ENCODE peak calls at places on chromosome 6, in six cellular contexts. One of them, this sample, is unnamed.

GRCh38 chr6:73691512-73691911 is 4.5 kb upstream of the CD109 start:
- DNase-seq in NCI-H460: no peak
- DNase-seq in hepatic stellate cell: no peak
- DNase-seq in colonic mucosa: no peak
- DNase-seq in stimulated activated CD4-positive, alpha-beta T cell treated with anti-CD3 and anti-CD28 coated beads, Interleukin-2, amount 100 ng/mL, for 4 hours: no peak
- DNase-seq in cardiac muscle cell: no peak
- DNase-seq in this sample: no peak

GRCh38 chr6:90458353-90459224 is 128.3 kb downstream of the MAP3K7 start:
- DNase-seq in NCI-H460: no peak
- DNase-seq in hepatic stellate cell: no peak
- DNase-seq in stimulated activated CD4-positive, alpha-beta T cell treated with anti-CD3 and anti-CD28 coated beads, Interleukin-2, amount 100 ng/mL, for 4 hours: peak
- DNase-seq in cardiac muscle cell: no peak
- DNase-seq in colonic mucosa: no peak
- DNase-seq in this sample: no peak

GRCh38 chr6:108174371-108175175 is 8.8 kb downstream of the NR2E1 start:
- DNase-seq in colonic mucosa: no peak
- DNase-seq in cardiac muscle cell: peak
- DNase-seq in stimulated activated CD4-positive, alpha-beta T cell treated with anti-CD3 and anti-CD28 coated beads, Interleukin-2, amount 100 ng/mL, for 4 hours: no peak
- DNase-seq in NCI-H460: no peak
- DNase-seq in hepatic stellate cell: peak
- DNase-seq in this sample: no peak

GRCh38 chr6:56541736-56542366 is 100.8 kb downstream of the DST start:
- DNase-seq in colonic mucosa: no peak
- DNase-seq in cardiac muscle cell: no peak
- DNase-seq in hepatic stellate cell: no peak
- DNase-seq in stimulated activated CD4-positive, alpha-beta T cell treated with anti-CD3 and anti-CD28 coated beads, Interleukin-2, amount 100 ng/mL, for 4 hours: no peak
- DNase-seq in NCI-H460: no peak
- DNase-seq in this sample: peak

GRCh38 chr6:31797607-31798006 is 2.1 kb upstream of the VARS1 start:
- DNase-seq in NCI-H460: no peak
- DNase-seq in stimulated activated CD4-positive, alpha-beta T cell treated with anti-CD3 and anti-CD28 coated beads, Interleukin-2, amount 100 ng/mL, for 4 hours: no peak
- DNase-seq in cardiac muscle cell: no peak
- DNase-seq in colonic mucosa: no peak
- DNase-seq in hepatic stellate cell: no peak
- DNase-seq in this sample: no peak

GRCh38 chr6:46032112-46032998 is 16.7 kb upstream of the CLIC5 start:
- DNase-seq in NCI-H460: no peak
- DNase-seq in cardiac muscle cell: no peak
- DNase-seq in stimulated activated CD4-positive, alpha-beta T cell treated with anti-CD3 and anti-CD28 coated beads, Interleukin-2, amount 100 ng/mL, for 4 hours: no peak
- DNase-seq in colonic mucosa: no peak
- DNase-seq in hepatic stellate cell: no peak
- DNase-seq in this sample: no peak

GRCh38 chr6:18025591-18025990 is 38.2 kb upstream of the KIF13A start:
- DNase-seq in stimulated activated CD4-positive, alpha-beta T cell treated with anti-CD3 and anti-CD28 coated beads, Interleukin-2, amount 100 ng/mL, for 4 hours: no peak
- DNase-seq in colonic mucosa: no peak
- DNase-seq in NCI-H460: no peak
- DNase-seq in cardiac muscle cell: no peak
- DNase-seq in hepatic stellate cell: no peak
- DNase-seq in this sample: no peak

GRCh38 chr6:113762611-113763010 is 94.5 kb upstream of the MARCKS start:
- DNase-seq in NCI-H460: no peak
- DNase-seq in cardiac muscle cell: no peak
- DNase-seq in stimulated activated CD4-positive, alpha-beta T cell treated with anti-CD3 and anti-CD28 coated beads, Interleukin-2, amount 100 ng/mL, for 4 hours: no peak
- DNase-seq in colonic mucosa: no peak
- DNase-seq in hepatic stellate cell: no peak
- DNase-seq in this sample: no peak

GRCh38 chr6:147538821-147539220 is 30.3 kb downstream of the SAMD5 start:
- DNase-seq in NCI-H460: no peak
- DNase-seq in stimulated activated CD4-positive, alpha-beta T cell treated with anti-CD3 and anti-CD28 coated beads, Interleukin-2, amount 100 ng/mL, for 4 hours: no peak
- DNase-seq in colonic mucosa: no peak
- DNase-seq in cardiac muscle cell: no peak
- DNase-seq in hepatic stellate cell: no peak
- DNase-seq in this sample: no peak

GRCh38 chr6:53413326-53413725 is 64.6 kb upstream of the ELOVL5 start:
- DNase-seq in colonic mucosa: no peak
- DNase-seq in NCI-H460: no peak
- DNase-seq in cardiac muscle cell: no peak
- DNase-seq in hepatic stellate cell: no peak
- DNase-seq in stimulated activated CD4-positive, alpha-beta T cell treated with anti-CD3 and anti-CD28 coated beads, Interleukin-2, amount 100 ng/mL, for 4 hours: no peak
- DNase-seq in this sample: no peak

GRCh38 chr6:37409501-37409900 is 23.5 kb upstream of the CMTR1 start:
- DNase-seq in stimulated activated CD4-positive, alpha-beta T cell treated with anti-CD3 and anti-CD28 coated beads, Interleukin-2, amount 100 ng/mL, for 4 hours: no peak
- DNase-seq in NCI-H460: no peak
- DNase-seq in colonic mucosa: no peak
- DNase-seq in cardiac muscle cell: no peak
- DNase-seq in hepatic stellate cell: no peak
- DNase-seq in this sample: no peak

GRCh38 chr6:84641076-84641475 is 123.3 kb downstream of the TBX18 start:
- DNase-seq in hepatic stellate cell: no peak
- DNase-seq in NCI-H460: no peak
- DNase-seq in stimulated activated CD4-positive, alpha-beta T cell treated with anti-CD3 and anti-CD28 coated beads, Interleukin-2, amount 100 ng/mL, for 4 hours: no peak
- DNase-seq in cardiac muscle cell: no peak
- DNase-seq in colonic mucosa: no peak
- DNase-seq in this sample: no peak

GRCh38 chr6:157859775-157860504 is 36.9 kb downstream of the SNX9 start:
- DNase-seq in colonic mucosa: no peak
- DNase-seq in hepatic stellate cell: no peak
- DNase-seq in NCI-H460: no peak
- DNase-seq in stimulated activated CD4-positive, alpha-beta T cell treated with anti-CD3 and anti-CD28 coated beads, Interleukin-2, amount 100 ng/mL, for 4 hours: no peak
- DNase-seq in cardiac muscle cell: no peak
- DNase-seq in this sample: no peak

GRCh38 chr6:42978487-42978792 is 541 bp downstream of the PEX6 start:
- DNase-seq in cardiac muscle cell: no peak
- DNase-seq in NCI-H460: no peak
- DNase-seq in stimulated activated CD4-positive, alpha-beta T cell treated with anti-CD3 and anti-CD28 coated beads, Interleukin-2, amount 100 ng/mL, for 4 hours: no peak
- DNase-seq in hepatic stellate cell: peak
- DNase-seq in colonic mucosa: peak
- DNase-seq in this sample: no peak

GRCh38 chr6:20955751-20956150 is 421.5 kb downstream of the CDKAL1 start:
- DNase-seq in NCI-H460: no peak
- DNase-seq in hepatic stellate cell: no peak
- DNase-seq in cardiac muscle cell: no peak
- DNase-seq in colonic mucosa: no peak
- DNase-seq in stimulated activated CD4-positive, alpha-beta T cell treated with anti-CD3 and anti-CD28 coated beads, Interleukin-2, amount 100 ng/mL, for 4 hours: no peak
- DNase-seq in this sample: no peak

GRCh38 chr6:36349240-36349639 is 12.6 kb upstream of the BNIP5 start:
- DNase-seq in hepatic stellate cell: no peak
- DNase-seq in stimulated activated CD4-positive, alpha-beta T cell treated with anti-CD3 and anti-CD28 coated beads, Interleukin-2, amount 100 ng/mL, for 4 hours: no peak
- DNase-seq in cardiac muscle cell: no peak
- DNase-seq in NCI-H460: no peak
- DNase-seq in colonic mucosa: peak
- DNase-seq in this sample: peak

GRCh38 chr6:136726837-136727557 is 65.3 kb downstream of the MAP3K5 start:
- DNase-seq in hepatic stellate cell: no peak
- DNase-seq in stimulated activated CD4-positive, alpha-beta T cell treated with anti-CD3 and anti-CD28 coated beads, Interleukin-2, amount 100 ng/mL, for 4 hours: no peak
- DNase-seq in NCI-H460: no peak
- DNase-seq in colonic mucosa: no peak
- DNase-seq in cardiac muscle cell: no peak
- DNase-seq in this sample: no peak

GRCh38 chr6:98777762-98778161 is 56.6 kb upstream of the POU3F2 start:
- DNase-seq in cardiac muscle cell: no peak
- DNase-seq in NCI-H460: no peak
- DNase-seq in stimulated activated CD4-positive, alpha-beta T cell treated with anti-CD3 and anti-CD28 coated beads, Interleukin-2, amount 100 ng/mL, for 4 hours: no peak
- DNase-seq in colonic mucosa: no peak
- DNase-seq in hepatic stellate cell: no peak
- DNase-seq in this sample: no peak

GRCh38 chr6:109237986-109238329 is 142.7 kb downstream of the CEP57L1 start:
- DNase-seq in NCI-H460: no peak
- DNase-seq in hepatic stellate cell: no peak
- DNase-seq in cardiac muscle cell: no peak
- DNase-seq in colonic mucosa: no peak
- DNase-seq in stimulated activated CD4-positive, alpha-beta T cell treated with anti-CD3 and anti-CD28 coated beads, Interleukin-2, amount 100 ng/mL, for 4 hours: no peak
- DNase-seq in this sample: no peak

GRCh38 chr6:2783188-2783957 is 18.2 kb downstream of the WRNIP1 start:
- DNase-seq in colonic mucosa: peak
- DNase-seq in stimulated activated CD4-positive, alpha-beta T cell treated with anti-CD3 and anti-CD28 coated beads, Interleukin-2, amount 100 ng/mL, for 4 hours: no peak
- DNase-seq in hepatic stellate cell: no peak
- DNase-seq in NCI-H460: no peak
- DNase-seq in cardiac muscle cell: no peak
- DNase-seq in this sample: no peak

GRCh38 chr6:18122128-18123093 is at the start of gene NHLRC1:
- DNase-seq in cardiac muscle cell: peak
- DNase-seq in colonic mucosa: peak
- DNase-seq in stimulated activated CD4-positive, alpha-beta T cell treated with anti-CD3 and anti-CD28 coated beads, Interleukin-2, amount 100 ng/mL, for 4 hours: peak
- DNase-seq in NCI-H460: peak
- DNase-seq in hepatic stellate cell: peak
- DNase-seq in this sample: peak

GRCh38 chr6:166465671-166466087 is 82.9 kb upstream of the MPC1 start:
- DNase-seq in NCI-H460: no peak
- DNase-seq in cardiac muscle cell: no peak
- DNase-seq in colonic mucosa: no peak
- DNase-seq in hepatic stellate cell: peak
- DNase-seq in stimulated activated CD4-positive, alpha-beta T cell treated with anti-CD3 and anti-CD28 coated beads, Interleukin-2, amount 100 ng/mL, for 4 hours: no peak
- DNase-seq in this sample: no peak

GRCh38 chr6:115870464-115870863 is 190.2 kb downstream of the FRK start:
- DNase-seq in hepatic stellate cell: no peak
- DNase-seq in colonic mucosa: no peak
- DNase-seq in NCI-H460: no peak
- DNase-seq in cardiac muscle cell: no peak
- DNase-seq in stimulated activated CD4-positive, alpha-beta T cell treated with anti-CD3 and anti-CD28 coated beads, Interleukin-2, amount 100 ng/mL, for 4 hours: no peak
- DNase-seq in this sample: no peak

GRCh38 chr6:40740518-40740917 is 153.4 kb upstream of the LRFN2 start:
- DNase-seq in NCI-H460: no peak
- DNase-seq in hepatic stellate cell: no peak
- DNase-seq in colonic mucosa: no peak
- DNase-seq in cardiac muscle cell: no peak
- DNase-seq in stimulated activated CD4-positive, alpha-beta T cell treated with anti-CD3 and anti-CD28 coated beads, Interleukin-2, amount 100 ng/mL, for 4 hours: no peak
- DNase-seq in this sample: no peak

GRCh38 chr6:134436281-134436815 is 118.4 kb upstream of the SGK1 start:
- DNase-seq in NCI-H460: peak
- DNase-seq in stimulated activated CD4-positive, alpha-beta T cell treated with anti-CD3 and anti-CD28 coated beads, Interleukin-2, amount 100 ng/mL, for 4 hours: peak
- DNase-seq in hepatic stellate cell: peak
- DNase-seq in cardiac muscle cell: no peak
- DNase-seq in colonic mucosa: no peak
- DNase-seq in this sample: no peak

GRCh38 chr6:140138311-140138994 is 764.0 kb upstream of the CITED2 start:
- DNase-seq in cardiac muscle cell: peak
- DNase-seq in NCI-H460: no peak
- DNase-seq in colonic mucosa: no peak
- DNase-seq in stimulated activated CD4-positive, alpha-beta T cell treated with anti-CD3 and anti-CD28 coated beads, Interleukin-2, amount 100 ng/mL, for 4 hours: no peak
- DNase-seq in hepatic stellate cell: no peak
- DNase-seq in this sample: no peak

GRCh38 chr6:16067568-16067967 is 61.3 kb upstream of the MYLIP start:
- DNase-seq in hepatic stellate cell: no peak
- DNase-seq in cardiac muscle cell: no peak
- DNase-seq in stimulated activated CD4-positive, alpha-beta T cell treated with anti-CD3 and anti-CD28 coated beads, Interleukin-2, amount 100 ng/mL, for 4 hours: no peak
- DNase-seq in colonic mucosa: no peak
- DNase-seq in NCI-H460: no peak
- DNase-seq in this sample: no peak

GRCh38 chr6:139081485-139081884 is 52.9 kb downstream of the ABRACL start:
- DNase-seq in NCI-H460: no peak
- DNase-seq in cardiac muscle cell: no peak
- DNase-seq in stimulated activated CD4-positive, alpha-beta T cell treated with anti-CD3 and anti-CD28 coated beads, Interleukin-2, amount 100 ng/mL, for 4 hours: no peak
- DNase-seq in hepatic stellate cell: no peak
- DNase-seq in colonic mucosa: no peak
- DNase-seq in this sample: no peak

GRCh38 chr6:11983306-11983705 is 28.8 kb upstream of the HIVEP1 start:
- DNase-seq in cardiac muscle cell: no peak
- DNase-seq in NCI-H460: no peak
- DNase-seq in colonic mucosa: no peak
- DNase-seq in hepatic stellate cell: no peak
- DNase-seq in stimulated activated CD4-positive, alpha-beta T cell treated with anti-CD3 and anti-CD28 coated beads, Interleukin-2, amount 100 ng/mL, for 4 hours: no peak
- DNase-seq in this sample: no peak

GRCh38 chr6:88358846-88359245 is 192.7 kb upstream of the CNR1 start:
- DNase-seq in hepatic stellate cell: no peak
- DNase-seq in colonic mucosa: no peak
- DNase-seq in NCI-H460: no peak
- DNase-seq in cardiac muscle cell: no peak
- DNase-seq in stimulated activated CD4-positive, alpha-beta T cell treated with anti-CD3 and anti-CD28 coated beads, Interleukin-2, amount 100 ng/mL, for 4 hours: no peak
- DNase-seq in this sample: no peak

GRCh38 chr6:328184-328670 is 35.9 kb downstream of the DUSP22 start:
- DNase-seq in colonic mucosa: peak
- DNase-seq in NCI-H460: peak
- DNase-seq in cardiac muscle cell: no peak
- DNase-seq in stimulated activated CD4-positive, alpha-beta T cell treated with anti-CD3 and anti-CD28 coated beads, Interleukin-2, amount 100 ng/mL, for 4 hours: no peak
- DNase-seq in hepatic stellate cell: peak
- DNase-seq in this sample: no peak

GRCh38 chr6:155142902-155143609 is 120.8 kb upstream of the CLDN20 start:
- DNase-seq in cardiac muscle cell: no peak
- DNase-seq in hepatic stellate cell: no peak
- DNase-seq in colonic mucosa: no peak
- DNase-seq in stimulated activated CD4-positive, alpha-beta T cell treated with anti-CD3 and anti-CD28 coated beads, Interleukin-2, amount 100 ng/mL, for 4 hours: no peak
- DNase-seq in NCI-H460: no peak
- DNase-seq in this sample: no peak

GRCh38 chr6:70254784-70255183 is 48.1 kb downstream of the COL9A1 start:
- DNase-seq in stimulated activated CD4-positive, alpha-beta T cell treated with anti-CD3 and anti-CD28 coated beads, Interleukin-2, amount 100 ng/mL, for 4 hours: no peak
- DNase-seq in NCI-H460: no peak
- DNase-seq in colonic mucosa: no peak
- DNase-seq in cardiac muscle cell: no peak
- DNase-seq in hepatic stellate cell: no peak
- DNase-seq in this sample: no peak

GRCh38 chr6:20366082-20366834 is 35.4 kb upstream of the E2F3 start:
- DNase-seq in NCI-H460: no peak
- DNase-seq in colonic mucosa: no peak
- DNase-seq in hepatic stellate cell: no peak
- DNase-seq in stimulated activated CD4-positive, alpha-beta T cell treated with anti-CD3 and anti-CD28 coated beads, Interleukin-2, amount 100 ng/mL, for 4 hours: peak
- DNase-seq in cardiac muscle cell: no peak
- DNase-seq in this sample: no peak

GRCh38 chr6:16473184-16473907 is 235.0 kb downstream of the GMPR start:
- DNase-seq in hepatic stellate cell: no peak
- DNase-seq in NCI-H460: no peak
- DNase-seq in colonic mucosa: no peak
- DNase-seq in stimulated activated CD4-positive, alpha-beta T cell treated with anti-CD3 and anti-CD28 coated beads, Interleukin-2, amount 100 ng/mL, for 4 hours: no peak
- DNase-seq in cardiac muscle cell: no peak
- DNase-seq in this sample: no peak

GRCh38 chr6:158571826-158572652 is 12.1 kb downstream of the TMEM181 start:
- DNase-seq in cardiac muscle cell: no peak
- DNase-seq in colonic mucosa: peak
- DNase-seq in hepatic stellate cell: no peak
- DNase-seq in stimulated activated CD4-positive, alpha-beta T cell treated with anti-CD3 and anti-CD28 coated beads, Interleukin-2, amount 100 ng/mL, for 4 hours: no peak
- DNase-seq in NCI-H460: no peak
- DNase-seq in this sample: no peak

GRCh38 chr6:135935951-135936601 is 84.6 kb downstream of the PDE7B start:
- DNase-seq in NCI-H460: no peak
- DNase-seq in colonic mucosa: no peak
- DNase-seq in cardiac muscle cell: no peak
- DNase-seq in stimulated activated CD4-positive, alpha-beta T cell treated with anti-CD3 and anti-CD28 coated beads, Interleukin-2, amount 100 ng/mL, for 4 hours: no peak
- DNase-seq in hepatic stellate cell: no peak
- DNase-seq in this sample: peak

GRCh38 chr6:43434441-43434840 is 7.1 kb downstream of the ABCC10 start:
- DNase-seq in NCI-H460: no peak
- DNase-seq in hepatic stellate cell: no peak
- DNase-seq in colonic mucosa: no peak
- DNase-seq in cardiac muscle cell: no peak
- DNase-seq in stimulated activated CD4-positive, alpha-beta T cell treated with anti-CD3 and anti-CD28 coated beads, Interleukin-2, amount 100 ng/mL, for 4 hours: no peak
- DNase-seq in this sample: no peak

GRCh38 chr6:39137235-39137634 is 22.2 kb upstream of the SAYSD1 start:
- DNase-seq in stimulated activated CD4-positive, alpha-beta T cell treated with anti-CD3 and anti-CD28 coated beads, Interleukin-2, amount 100 ng/mL, for 4 hours: no peak
- DNase-seq in colonic mucosa: peak
- DNase-seq in cardiac muscle cell: peak
- DNase-seq in hepatic stellate cell: no peak
- DNase-seq in NCI-H460: peak
- DNase-seq in this sample: no peak

GRCh38 chr6:144223686-144224085 is 61.4 kb upstream of the UTRN start:
- DNase-seq in NCI-H460: no peak
- DNase-seq in colonic mucosa: no peak
- DNase-seq in cardiac muscle cell: no peak
- DNase-seq in hepatic stellate cell: no peak
- DNase-seq in stimulated activated CD4-positive, alpha-beta T cell treated with anti-CD3 and anti-CD28 coated beads, Interleukin-2, amount 100 ng/mL, for 4 hours: no peak
- DNase-seq in this sample: no peak

This sample was measured in NCI-H526 treated with DMSO at 0.1 percent for 48 hours.